ENCODE peak calls at places on chromosome 1, in ten cellular contexts. One of them, this sample, is unnamed.

GRCh38 chr1:215717677-215718076 is 150.6 kb downstream of the KCTD3 start:
- DNase-seq in AG04449: no peak
- DNase-seq in upper lobe of right lung: no peak
- DNase-seq in epithelial cell of esophagus: no peak
- DNase-seq in RWPE1: no peak
- DNase-seq in heart right ventricle: no peak
- DNase-seq in GM12864: no peak
- DNase-seq in neural crest cell: no peak
- DNase-seq in A549: no peak
- DNase-seq in H1: no peak
- DNase-seq in this sample: no peak

GRCh38 chr1:107139833-107140702 is 771 bp upstream of the NTNG1 start:
- DNase-seq in AG04449: no peak
- DNase-seq in neural crest cell: peak
- DNase-seq in upper lobe of right lung: peak
- DNase-seq in GM12864: no peak
- DNase-seq in H1: peak
- DNase-seq in RWPE1: no peak
- DNase-seq in epithelial cell of esophagus: peak
- DNase-seq in heart right ventricle: no peak
- DNase-seq in A549: no peak
- DNase-seq in this sample: no peak

GRCh38 chr1:155993595-155993994 is 15.2 kb upstream of the ARHGEF2 start:
- DNase-seq in heart right ventricle: no peak
- DNase-seq in RWPE1: no peak
- DNase-seq in AG04449: no peak
- DNase-seq in epithelial cell of esophagus: no peak
- DNase-seq in GM12864: no peak
- DNase-seq in neural crest cell: no peak
- DNase-seq in A549: no peak
- DNase-seq in upper lobe of right lung: no peak
- DNase-seq in H1: no peak
- DNase-seq in this sample: no peak

GRCh38 chr1:55127827-55128343 is 87.3 kb downstream of the USP24 start:
- DNase-seq in RWPE1: no peak
- DNase-seq in H1: no peak
- DNase-seq in upper lobe of right lung: no peak
- DNase-seq in neural crest cell: no peak
- DNase-seq in epithelial cell of esophagus: peak
- DNase-seq in heart right ventricle: no peak
- DNase-seq in AG04449: no peak
- DNase-seq in A549: peak
- DNase-seq in GM12864: peak
- DNase-seq in this sample: no peak

GRCh38 chr1:203307690-203308126 is 2.4 kb downstream of the BTG2 start:
- DNase-seq in H1: no peak
- DNase-seq in upper lobe of right lung: no peak
- DNase-seq in A549: no peak
- DNase-seq in RWPE1: no peak
- DNase-seq in GM12864: no peak
- DNase-seq in heart right ventricle: no peak
- DNase-seq in AG04449: no peak
- DNase-seq in neural crest cell: no peak
- DNase-seq in epithelial cell of esophagus: no peak
- DNase-seq in this sample: no peak

GRCh38 chr1:192272732-192273131 is 44.1 kb upstream of the RGS21 start:
- DNase-seq in A549: no peak
- DNase-seq in AG04449: no peak
- DNase-seq in neural crest cell: no peak
- DNase-seq in heart right ventricle: no peak
- DNase-seq in RWPE1: no peak
- DNase-seq in epithelial cell of esophagus: no peak
- DNase-seq in GM12864: no peak
- DNase-seq in H1: no peak
- DNase-seq in upper lobe of right lung: no peak
- DNase-seq in this sample: no peak

GRCh38 chr1:235644693-235645305 is 4.8 kb downstream of the GNG4 start:
- DNase-seq in RWPE1: no peak
- DNase-seq in upper lobe of right lung: no peak
- DNase-seq in epithelial cell of esophagus: no peak
- DNase-seq in GM12864: no peak
- DNase-seq in A549: no peak
- DNase-seq in AG04449: no peak
- DNase-seq in heart right ventricle: no peak
- DNase-seq in neural crest cell: no peak
- DNase-seq in H1: no peak
- DNase-seq in this sample: no peak

GRCh38 chr1:6329851-6330250 is 63.7 kb downstream of the ACOT7 start:
- DNase-seq in GM12864: no peak
- DNase-seq in RWPE1: no peak
- DNase-seq in A549: no peak
- DNase-seq in epithelial cell of esophagus: no peak
- DNase-seq in upper lobe of right lung: no peak
- DNase-seq in heart right ventricle: no peak
- DNase-seq in neural crest cell: no peak
- DNase-seq in H1: no peak
- DNase-seq in AG04449: no peak
- DNase-seq in this sample: no peak

GRCh38 chr1:8431028-8431427 is 113.1 kb downstream of the SLC45A1 start:
- DNase-seq in neural crest cell: no peak
- DNase-seq in epithelial cell of esophagus: no peak
- DNase-seq in upper lobe of right lung: no peak
- DNase-seq in RWPE1: no peak
- DNase-seq in GM12864: no peak
- DNase-seq in AG04449: no peak
- DNase-seq in H1: no peak
- DNase-seq in A549: no peak
- DNase-seq in heart right ventricle: no peak
- DNase-seq in this sample: peak

GRCh38 chr1:237120683-237121082 is 78.7 kb downstream of the RYR2 start:
- DNase-seq in heart right ventricle: no peak
- DNase-seq in RWPE1: no peak
- DNase-seq in epithelial cell of esophagus: no peak
- DNase-seq in H1: no peak
- DNase-seq in upper lobe of right lung: no peak
- DNase-seq in neural crest cell: no peak
- DNase-seq in GM12864: no peak
- DNase-seq in A549: no peak
- DNase-seq in AG04449: no peak
- DNase-seq in this sample: no peak

GRCh38 chr1:226677121-226678020 is 61.7 kb downstream of the ITPKB start:
- DNase-seq in AG04449: peak
- DNase-seq in RWPE1: peak
- DNase-seq in H1: no peak
- DNase-seq in upper lobe of right lung: no peak
- DNase-seq in A549: peak
- DNase-seq in heart right ventricle: peak
- DNase-seq in GM12864: no peak
- DNase-seq in neural crest cell: no peak
- DNase-seq in epithelial cell of esophagus: peak
- DNase-seq in this sample: peak

GRCh38 chr1:157154291-157154690 is 16.1 kb upstream of the ETV3 start:
- DNase-seq in RWPE1: no peak
- DNase-seq in neural crest cell: no peak
- DNase-seq in AG04449: no peak
- DNase-seq in epithelial cell of esophagus: no peak
- DNase-seq in A549: no peak
- DNase-seq in H1: no peak
- DNase-seq in upper lobe of right lung: no peak
- DNase-seq in heart right ventricle: no peak
- DNase-seq in GM12864: no peak
- DNase-seq in this sample: no peak

GRCh38 chr1:116207126-116207735 is 96.0 kb downstream of the MAB21L3 start:
- DNase-seq in AG04449: no peak
- DNase-seq in H1: no peak
- DNase-seq in RWPE1: no peak
- DNase-seq in A549: no peak
- DNase-seq in epithelial cell of esophagus: no peak
- DNase-seq in upper lobe of right lung: no peak
- DNase-seq in heart right ventricle: no peak
- DNase-seq in GM12864: no peak
- DNase-seq in neural crest cell: no peak
- DNase-seq in this sample: no peak

GRCh38 chr1:178238722-178239510 is 145.0 kb downstream of the RASAL2 start:
- DNase-seq in A549: peak
- DNase-seq in AG04449: peak
- DNase-seq in H1: no peak
- DNase-seq in heart right ventricle: no peak
- DNase-seq in upper lobe of right lung: no peak
- DNase-seq in epithelial cell of esophagus: peak
- DNase-seq in GM12864: no peak
- DNase-seq in neural crest cell: no peak
- DNase-seq in RWPE1: peak
- DNase-seq in this sample: no peak

GRCh38 chr1:103266036-103266435 is 157.7 kb upstream of the COL11A1 start:
- DNase-seq in A549: no peak
- DNase-seq in H1: no peak
- DNase-seq in epithelial cell of esophagus: no peak
- DNase-seq in upper lobe of right lung: no peak
- DNase-seq in RWPE1: no peak
- DNase-seq in neural crest cell: no peak
- DNase-seq in GM12864: no peak
- DNase-seq in AG04449: no peak
- DNase-seq in heart right ventricle: no peak
- DNase-seq in this sample: no peak

GRCh38 chr1:156659994-156660751 is 17.0 kb downstream of the NES start:
- DNase-seq in H1: peak
- DNase-seq in GM12864: peak
- DNase-seq in A549: peak
- DNase-seq in upper lobe of right lung: peak
- DNase-seq in epithelial cell of esophagus: peak
- DNase-seq in heart right ventricle: peak
- DNase-seq in AG04449: peak
- DNase-seq in RWPE1: peak
- DNase-seq in neural crest cell: peak
- DNase-seq in this sample: peak

GRCh38 chr1:28139033-28139712 is 37.3 kb downstream of the PTAFR start:
- DNase-seq in GM12864: no peak
- DNase-seq in A549: peak
- DNase-seq in epithelial cell of esophagus: peak
- DNase-seq in RWPE1: no peak
- DNase-seq in AG04449: no peak
- DNase-seq in heart right ventricle: no peak
- DNase-seq in H1: no peak
- DNase-seq in upper lobe of right lung: no peak
- DNase-seq in neural crest cell: no peak
- DNase-seq in this sample: no peak

GRCh38 chr1:53091841-53092645 is 30.0 kb downstream of the PODN start:
- DNase-seq in GM12864: no peak
- DNase-seq in neural crest cell: no peak
- DNase-seq in RWPE1: no peak
- DNase-seq in A549: no peak
- DNase-seq in H1: no peak
- DNase-seq in AG04449: no peak
- DNase-seq in heart right ventricle: peak
- DNase-seq in upper lobe of right lung: peak
- DNase-seq in epithelial cell of esophagus: no peak
- DNase-seq in this sample: no peak

GRCh38 chr1:112805155-112805853 is 90.2 kb upstream of the PPM1J start:
- DNase-seq in upper lobe of right lung: no peak
- DNase-seq in AG04449: no peak
- DNase-seq in heart right ventricle: no peak
- DNase-seq in A549: no peak
- DNase-seq in neural crest cell: no peak
- DNase-seq in epithelial cell of esophagus: no peak
- DNase-seq in H1: no peak
- DNase-seq in RWPE1: no peak
- DNase-seq in GM12864: no peak
- DNase-seq in this sample: no peak
- TF ChIP-seq CTCF in upper lobe of right lung: no peak
- TF ChIP-seq CTCF in AG04449: no peak
- TF ChIP-seq CTCF in heart right ventricle: no peak
- TF ChIP-seq CTCF in A549: no peak
- TF ChIP-seq CTCF in neural crest cell: no peak
- TF ChIP-seq CTCF in epithelial cell of esophagus: no peak
- TF ChIP-seq CTCF in H1: no peak
- TF ChIP-seq CTCF in RWPE1: no peak
- TF ChIP-seq CTCF in GM12864: no peak
- TF ChIP-seq CTCF in this sample: no peak

GRCh38 chr1:86951430-86951829 is 37.0 kb downstream of the HS2ST1 start:
- DNase-seq in heart right ventricle: no peak
- DNase-seq in epithelial cell of esophagus: no peak
- DNase-seq in AG04449: no peak
- DNase-seq in neural crest cell: no peak
- DNase-seq in GM12864: no peak
- DNase-seq in A549: no peak
- DNase-seq in upper lobe of right lung: no peak
- DNase-seq in RWPE1: no peak
- DNase-seq in H1: no peak
- DNase-seq in this sample: no peak
- TF ChIP-seq CTCF in heart right ventricle: no peak
- TF ChIP-seq CTCF in epithelial cell of esophagus: no peak
- TF ChIP-seq CTCF in AG04449: no peak
- TF ChIP-seq CTCF in neural crest cell: no peak
- TF ChIP-seq CTCF in GM12864: no peak
- TF ChIP-seq CTCF in A549: no peak
- TF ChIP-seq CTCF in upper lobe of right lung: no peak
- TF ChIP-seq CTCF in RWPE1: no peak
- TF ChIP-seq CTCF in H1: no peak
- TF ChIP-seq CTCF in this sample: no peak

GRCh38 chr1:91885716-91886506 is at the start of gene TGFBR3:
- DNase-seq in GM12864: no peak
- DNase-seq in heart right ventricle: peak
- DNase-seq in H1: no peak
- DNase-seq in epithelial cell of esophagus: peak
- DNase-seq in upper lobe of right lung: peak
- DNase-seq in RWPE1: peak
- DNase-seq in neural crest cell: peak
- DNase-seq in A549: peak
- DNase-seq in AG04449: no peak
- DNase-seq in this sample: peak
- TF ChIP-seq CTCF in GM12864: peak
- TF ChIP-seq CTCF in heart right ventricle: peak
- TF ChIP-seq CTCF in H1: no peak
- TF ChIP-seq CTCF in epithelial cell of esophagus: peak
- TF ChIP-seq CTCF in upper lobe of right lung: peak
- TF ChIP-seq CTCF in RWPE1: peak
- TF ChIP-seq CTCF in neural crest cell: peak
- TF ChIP-seq CTCF in A549: no peak
- TF ChIP-seq CTCF in AG04449: peak
- TF ChIP-seq CTCF in this sample: no peak

DNA sequence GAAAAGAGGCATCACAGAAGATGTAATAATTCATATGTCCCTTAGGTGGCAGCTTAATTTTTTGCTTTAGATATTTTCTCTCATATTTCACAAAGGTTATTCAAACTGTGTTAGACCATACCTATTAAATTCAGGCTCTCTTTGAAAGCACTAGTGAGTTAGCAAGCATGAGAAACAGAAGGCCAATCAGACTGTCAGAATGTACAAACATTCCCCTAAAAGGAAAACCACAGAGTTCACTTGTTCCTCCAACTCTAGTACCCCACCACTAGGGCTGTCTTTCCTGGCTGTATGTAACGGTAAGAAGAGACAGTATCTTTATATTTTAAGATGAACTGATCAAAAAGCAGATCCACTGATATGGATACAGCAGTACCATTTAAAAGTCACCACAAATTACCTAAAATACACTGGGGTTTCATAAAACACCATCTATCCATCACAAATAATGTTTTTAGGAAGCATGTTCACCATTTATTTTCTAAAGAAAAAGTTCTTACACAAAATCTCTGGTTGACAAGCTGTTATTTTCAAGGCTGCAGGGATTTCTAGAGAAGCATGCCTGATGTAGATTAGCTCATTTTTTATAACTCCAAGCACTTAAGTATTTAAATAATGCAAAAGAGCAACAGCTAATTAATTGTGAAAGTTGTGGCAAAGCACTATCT is 1.8 kb downstream of the ARPC5 start:
- DNase-seq in GM12864: peak
- DNase-seq in epithelial cell of esophagus: peak
- DNase-seq in A549: peak
- DNase-seq in upper lobe of right lung: no peak
- DNase-seq in H1: no peak
- DNase-seq in neural crest cell: no peak
- DNase-seq in AG04449: peak
- DNase-seq in RWPE1: peak
- DNase-seq in heart right ventricle: no peak
- DNase-seq in this sample: peak
- TF ChIP-seq CTCF in GM12864: peak
- TF ChIP-seq CTCF in epithelial cell of esophagus: peak
- TF ChIP-seq CTCF in A549: peak
- TF ChIP-seq CTCF in upper lobe of right lung: peak
- TF ChIP-seq CTCF in H1: no peak
- TF ChIP-seq CTCF in neural crest cell: peak
- TF ChIP-seq CTCF in AG04449: peak
- TF ChIP-seq CTCF in RWPE1: peak
- TF ChIP-seq CTCF in heart right ventricle: peak
- TF ChIP-seq CTCF in this sample: peak